ENCODE peak calls at places on chromosomes 1 and 21, in eight cellular contexts. R, J, U, X, B, C, A and P are unnamed samples.

GRCh38 chr1:3366181-3367051 is 88.0 kb upstream of the ARHGEF16 start:
- DNase-seq in U (no peak), J (no peak), B (peak), R (no peak), A (no peak), C (peak), X (peak), P (no peak)

GRCh38 chr1:70429219-70429618 is 18.2 kb downstream of the CTH start:
- DNase-seq in U (no peak), J (no peak), B (no peak), X (no peak), C (no peak), A (no peak), R (no peak), P (no peak)

GRCh38 chr1:180237850-180238476 is 7.9 kb downstream of the LHX4 start:
- DNase-seq in R (no peak), C (no peak), B (no peak), U (no peak), X (no peak), J (peak), A (no peak), P (no peak)

GRCh38 chr1:154222918-154223317 is 2.2 kb downstream of the UBAP2L start:
- DNase-seq in J (no peak), R (no peak), C (no peak), X (no peak), B (no peak), A (no peak), U (no peak), P (no peak)

GRCh38 chr1:192977089-192977706 is 82.0 kb downstream of the UCHL5 start:
- DNase-seq in X (no peak), A (no peak), J (no peak), B (no peak), U (no peak), R (no peak), C (no peak), P (peak)

GRCh38 chr1:8094481-8095241 is 68.6 kb upstream of the ERRFI1 start:
- DNase-seq in B (no peak), X (no peak), J (peak), U (no peak), C (no peak), A (no peak), R (no peak), P (peak)

GRCh38 chr1:181646723-181647122 is 163.4 kb downstream of the CACNA1E start:
- DNase-seq in R (no peak), A (no peak), B (no peak), J (peak), U (no peak), C (no peak), X (no peak), P (no peak)

GRCh38 chr1:227889863-227890405 is 57.8 kb downstream of the WNT9A start:
- DNase-seq in R (peak), C (no peak), U (no peak), X (no peak), B (no peak), J (no peak), A (no peak), P (no peak)

GRCh38 chr21:44089001-44089911 is 17.9 kb upstream of the PWP2 start:
- DNase-seq in U (no peak), J (no peak), A (peak), B (no peak), X (no peak), C (no peak), R (no peak), P (no peak)

GRCh38 chr1:84307398-84307797 is 5.9 kb downstream of the SAMD13 start:
- DNase-seq in R (no peak), C (no peak), A (no peak), J (no peak), X (no peak), B (no peak), U (no peak), P (no peak)

GRCh38 chr1:27074175-27074780 is 61.6 kb upstream of the TENT5B start:
- DNase-seq in J (no peak), X (no peak), B (no peak), U (no peak), A (no peak), R (no peak), C (no peak), P (peak)

GRCh38 chr1:110136911-110137310 is 13.4 kb upstream of the SLC6A17 start:
- DNase-seq in B (no peak), C (peak), J (peak), X (no peak), R (no peak), A (no peak), U (no peak), P (peak)

GRCh38 chr1:31669786-31670582 is 25.3 kb upstream of the PEF1 start:
- DNase-seq in R (peak), U (no peak), J (peak), B (peak), X (peak), A (peak), C (peak), P (peak)

GRCh38 chr1:150227228-150227627 is 8.7 kb downstream of the ANP32E start:
- DNase-seq in R (no peak), C (no peak), U (no peak), A (no peak), J (no peak), B (no peak), X (no peak), P (no peak)

GRCh38 chr21:38988211-38989096 is 182.7 kb downstream of the ETS2 start:
- DNase-seq in J (no peak), U (no peak), R (no peak), C (no peak), B (no peak), X (no peak), A (no peak), P (peak)